ENCODE peak calls at places on chromosomes 6 and 20, in ten cellular contexts. I is activated T-cell treated with anti-CD3 and anti-CD28 coated beads for 1 hour; Q is activated CD4-positive, alpha-beta memory T cell treated with anti-CD3 and anti-CD28 coated beads, Interleukin-2, amount 10 ng/mL, durations not matched to agents 7 days and 5 days; P is NCI-H1694 treated with DMSO at 0.1 percent for 48 hours; T is EL; K is activated CD4-positive, alpha-beta T cell treated with anti-CD3 and anti-CD28 coated beads for 1 hour; Z is hippocampal formation; M is left ventricle myocardium inferior; D is fibroblast of lung; N is mesendoderm. O is an unnamed sample.

GRCh38 chr20:48877299-48877698 is 44.2 kb upstream of the ARFGEF2 start:
- DNase-seq in I (no peak), Z (no peak), K (no peak), T (peak; percentile 26), D (no peak), Q (no peak), P (no peak), N (no peak), M (no peak), O (no peak)

GRCh38 chr6:124470803-124471202 is 491.4 kb upstream of the RNF217 start:
- DNase-seq in I (no peak), Z (no peak), P (no peak), Q (no peak), M (no peak), T (no peak), N (no peak), K (no peak), D (no peak), O (no peak)

GRCh38 chr6:70413829-70414494 is 654 bp downstream of the FAM135A start:
- DNase-seq in K (no peak), Q (no peak), Z (peak; percentile 39), D (peak; percentile 22), I (peak; percentile 5), M (no peak), P (peak; percentile 58), N (peak; percentile 50), T (peak; percentile 26), O (no peak)

GRCh38 chr20:50041238-50041915 is 58.6 kb downstream of the SNAI1 start:
- DNase-seq in D (no peak), Q (no peak), Z (no peak), P (no peak), I (no peak), N (no peak), K (no peak), T (no peak), M (no peak), O (no peak)

GRCh38 chr20:52461602-52462001 is 270.0 kb upstream of the ZFP64 start:
- DNase-seq in D (no peak), Q (no peak), P (no peak), Z (no peak), N (no peak), K (no peak), M (no peak), I (no peak), T (no peak), O (no peak)

GRCh38 chr6:89430563-89430962 is 2.4 kb upstream of the ANKRD6 start:
- DNase-seq in D (no peak), P (no peak), Q (no peak), Z (no peak), T (no peak), K (no peak), N (peak; percentile 54), M (no peak), I (no peak), O (no peak)

GRCh38 chr20:35311409-35311808 is 19.2 kb upstream of the FAM83C start:
- DNase-seq in K (no peak), D (no peak), I (no peak), Z (no peak), P (no peak), M (no peak), T (peak; percentile 67), Q (peak; percentile 77), N (peak; percentile 58), O (peak; percentile 77)

GRCh38 chr20:62312662-62312977 is 9.8 kb downstream of the ADRM1 start:
- DNase-seq in P (no peak), Z (no peak), D (no peak), N (no peak), I (no peak), M (no peak), K (no peak), T (no peak), Q (no peak), O (no peak)

GRCh38 chr20:44810391-44811149 is at the start of gene RIMS4:
- DNase-seq in T (no peak), Q (no peak), Z (no peak), I (no peak), M (no peak), D (no peak), K (no peak), N (peak; percentile 36), P (peak; percentile 12), O (no peak)

GRCh38 chr6:37576336-37576737 is 76.6 kb upstream of the CCDC167 start:
- DNase-seq in K (no peak), N (peak; percentile 84), I (no peak), Z (no peak), P (no peak), T (peak; percentile 91), M (no peak), Q (no peak), D (peak; percentile 45), O (peak; percentile 88)

GRCh38 chr6:11833626-11834592 is 55.3 kb upstream of the ADTRP start:
- DNase-seq in Z (no peak), K (no peak), P (no peak), D (no peak), M (no peak), T (no peak), I (no peak), N (peak; percentile 27), Q (no peak), O (no peak)

GRCh38 chr6:56573624-56574023 is 69.1 kb downstream of the DST start:
- DNase-seq in P (no peak), D (peak; percentile 20), K (no peak), I (no peak), Z (no peak), Q (no peak), T (no peak), M (no peak), N (no peak), O (peak; percentile 29)

GRCh38 chr6:167399051-167399387 is 74.1 kb downstream of the TTLL2 start:
- DNase-seq in P (no peak), M (no peak), K (no peak), Z (no peak), T (no peak), N (no peak), D (no peak), Q (no peak), I (no peak), O (no peak)

GRCh38 chr6:167441653-167442644 is 117.1 kb downstream of the TTLL2 start:
- DNase-seq in Z (no peak), D (no peak), P (no peak), Q (no peak), K (no peak), T (no peak), N (peak; percentile 76), I (no peak), M (no peak), O (no peak)

GRCh38 chr6:20875369-20875963 is 341.2 kb downstream of the CDKAL1 start:
- DNase-seq in T (peak; percentile 37), I (no peak), N (no peak), K (no peak), M (no peak), P (peak; percentile 23), Q (no peak), Z (no peak), D (peak; percentile 74), O (peak; percentile 45)

GRCh38 chr6:12585497-12585958 is 131.0 kb upstream of the PHACTR1 start:
- DNase-seq in I (no peak), Q (no peak), K (no peak), M (peak; percentile 24), N (no peak), P (no peak), D (no peak), Z (no peak), T (no peak), O (peak; percentile 19)

GRCh38 chr20:3431109-3431508 is 23.6 kb upstream of the DNAAF9 start:
- DNase-seq in Z (no peak), T (no peak), K (no peak), Q (no peak), I (no peak), D (no peak), N (no peak), P (no peak), M (no peak), O (peak; percentile 11)

GRCh38 chr20:14288341-14289330 is 48.8 kb downstream of the FLRT3 start:
- DNase-seq in P (no peak), Q (no peak), Z (no peak), T (peak; percentile 25), N (peak; percentile 10), I (no peak), K (no peak), D (peak; percentile 12), M (no peak), O (peak; percentile 72)

GRCh38 chr6:34147906-34148701 is 2.2 kb upstream of the GRM4 start:
- DNase-seq in K (no peak), T (no peak), P (no peak), Q (no peak), Z (no peak), I (no peak), D (no peak), M (no peak), N (no peak), O (no peak)

GRCh38 chr20:62953839-62954703 is 1.6 kb downstream of the SLC17A9 start:
- DNase-seq in K (peak; percentile 42), T (peak; percentile 79), M (peak; percentile 73), N (peak; percentile 69), I (peak; percentile 60), D (peak; percentile 78), Q (peak; percentile 75), P (no peak), Z (peak; percentile 21), O (peak; percentile 54)

GRCh38 chr20:24648919-24649318 is 179.5 kb downstream of the SYNDIG1 start:
- DNase-seq in N (no peak), P (no peak), I (no peak), T (no peak), D (no peak), Z (no peak), K (no peak), M (no peak), Q (no peak), O (no peak)

GRCh38 chr6:25889877-25890853 is 16.1 kb upstream of the SLC17A3 start:
- DNase-seq in Q (no peak), K (no peak), I (no peak), N (peak; percentile 67), D (peak; percentile 66), Z (peak; percentile 50), T (peak; percentile 62), M (no peak), P (peak; percentile 39), O (peak; percentile 17)

GRCh38 chr6:151160869-151161268 is 78.9 kb upstream of the AKAP12 start:
- DNase-seq in I (no peak), P (no peak), K (no peak), N (no peak), D (peak; percentile 2), T (peak; percentile 8), M (no peak), Q (no peak), Z (no peak), O (no peak)

GRCh38 chr6:164085552-164086325 is 671.2 kb downstream of the QKI start:
- DNase-seq in D (peak; percentile 12), P (no peak), K (no peak), I (no peak), T (peak; percentile 51), Z (peak; percentile 98), N (peak; percentile 79), M (peak; percentile 87), Q (no peak), O (no peak)

GRCh38 chr6:119481098-119481497 is 131.5 kb upstream of the MAN1A1 start:
- DNase-seq in I (no peak), K (no peak), P (no peak), M (no peak), N (no peak), Z (no peak), D (no peak), Q (no peak), T (no peak), O (no peak)